ENCODE peak calls at places on chromosomes 16 and 17, in eight cellular contexts. K, R, I, Z, F, X, M and V are unnamed samples.

GRCh38 chr17:4986403-4986802 is 1.1 kb downstream of the CAMTA2 start:
- DNase-seq in K (no peak), R (peak), I (no peak), Z (no peak), F (no peak), X (no peak), M (no peak), V (no peak)

GRCh38 chr16:5882087-5882661 is 784.6 kb upstream of the EEF2KMT start:
- DNase-seq in K (no peak), R (no peak), I (no peak), Z (no peak), F (no peak), X (no peak), M (no peak), V (no peak)

GRCh38 chr17:48577946-48578615 is at the start of gene HOXB4:
- DNase-seq in K (no peak), R (peak), I (no peak), Z (peak), F (no peak), X (no peak), M (no peak), V (no peak)

GRCh38 chr16:2229091-2229490 is 5.7 kb downstream of the E4F1 start:
- DNase-seq in K (no peak), R (no peak), I (no peak), Z (no peak), F (no peak), X (no peak), M (no peak), V (no peak)

GRCh38 chr16:83704656-83705055 is 103.1 kb upstream of the HSBP1 start:
- DNase-seq in K (no peak), R (no peak), I (no peak), Z (no peak), F (no peak), X (no peak), M (no peak), V (no peak)

GRCh38 chr17:50431219-50431618 is 5.2 kb downstream of the ACSF2 start:
- DNase-seq in K (no peak), R (no peak), I (no peak), Z (no peak), F (no peak), X (no peak), M (no peak), V (no peak)

GRCh38 chr17:55264273-55264639 is 504 bp upstream of the HLF start:
- DNase-seq in K (no peak), R (no peak), I (no peak), Z (no peak), F (no peak), X (no peak), M (peak), V (no peak)

GRCh38 chr17:77769215-77769614 is 189.3 kb upstream of the TNRC6C start:
- DNase-seq in K (no peak), R (no peak), I (no peak), Z (no peak), F (no peak), X (no peak), M (no peak), V (no peak)

GRCh38 chr16:85923153-85924021 is 24.4 kb downstream of the IRF8 start:
- DNase-seq in K (peak), R (no peak), I (no peak), Z (no peak), F (no peak), X (no peak), M (no peak), V (no peak)

GRCh38 chr17:28828294-28829040 is 14.1 kb downstream of the FAM222B start:
- DNase-seq in K (no peak), R (no peak), I (no peak), Z (peak), F (no peak), X (no peak), M (no peak), V (no peak)

GRCh38 chr17:67980456-67980855 is 15.8 kb downstream of the C17orf58 start:
- DNase-seq in K (no peak), R (no peak), I (no peak), Z (no peak), F (no peak), X (no peak), M (no peak), V (no peak)

GRCh38 chr17:17609121-17609520 is 17.6 kb upstream of the PEMT start:
- DNase-seq in K (peak), R (no peak), I (no peak), Z (peak), F (no peak), X (no peak), M (no peak), V (peak)

GRCh38 chr16:70652322-70652721 is 6.0 kb downstream of the IL34 start:
- DNase-seq in K (no peak), R (peak), I (no peak), Z (no peak), F (no peak), X (no peak), M (no peak), V (no peak)

GRCh38 chr17:80830020-80830780 is 161.4 kb upstream of the CHMP6 start:
- DNase-seq in K (no peak), R (no peak), I (no peak), Z (no peak), F (no peak), X (no peak), M (no peak), V (no peak)

GRCh38 chr17:72344613-72345012 is 223.8 kb downstream of the SOX9 start:
- DNase-seq in K (no peak), R (no peak), I (no peak), Z (no peak), F (no peak), X (no peak), M (no peak), V (no peak)

GRCh38 chr17:71237903-71238538 is 882.8 kb upstream of the SOX9 start:
- DNase-seq in K (peak), R (no peak), I (no peak), Z (no peak), F (peak), X (no peak), M (peak), V (peak)

GRCh38 chr17:34706029-34706428 is 126.6 kb downstream of the TMEM132E start:
- DNase-seq in K (no peak), R (no peak), I (no peak), Z (peak), F (no peak), X (no peak), M (no peak), V (peak)

GRCh38 chr17:28381141-28381825 is 9.8 kb downstream of the SARM1 start:
- DNase-seq in K (no peak), R (peak), I (no peak), Z (peak), F (no peak), X (peak), M (no peak), V (no peak)

GRCh38 chr16:67844441-67844840 is 2.3 kb upstream of the NUTF2 start:
- DNase-seq in K (no peak), R (no peak), I (no peak), Z (no peak), F (no peak), X (no peak), M (no peak), V (no peak)

GRCh38 chr16:89209522-89210044 is 7.9 kb upstream of the ZNF778 start:
- DNase-seq in K (no peak), R (no peak), I (no peak), Z (no peak), F (no peak), X (no peak), M (no peak), V (no peak)

GRCh38 chr16:66300501-66300900 is 66.0 kb upstream of the CDH5 start:
- DNase-seq in K (no peak), R (no peak), I (no peak), Z (no peak), F (no peak), X (no peak), M (no peak), V (no peak)

GRCh38 chr17:17476865-17477467 is at the start of gene MED9:
- DNase-seq in K (peak), R (peak), I (peak), Z (peak), F (peak), X (peak), M (peak), V (peak)

GRCh38 chr17:66275651-66276050 is 26.8 kb upstream of the PRKCA start:
- DNase-seq in K (peak), R (peak), I (peak), Z (no peak), F (peak), X (no peak), M (no peak), V (peak)

GRCh38 chr17:66272699-66273390 is 29.6 kb upstream of the PRKCA start:
- DNase-seq in K (peak), R (peak), I (no peak), Z (no peak), F (no peak), X (no peak), M (no peak), V (no peak)

GRCh38 chr17:66271512-66271911 is 30.9 kb upstream of the PRKCA start:
- DNase-seq in K (no peak), R (no peak), I (no peak), Z (no peak), F (no peak), X (no peak), M (no peak), V (no peak)

GRCh38 chr17:66273391-66273722 is 29.1 kb upstream of the PRKCA start:
- DNase-seq in K (no peak), R (no peak), I (no peak), Z (no peak), F (no peak), X (no peak), M (no peak), V (no peak)

DNA sequence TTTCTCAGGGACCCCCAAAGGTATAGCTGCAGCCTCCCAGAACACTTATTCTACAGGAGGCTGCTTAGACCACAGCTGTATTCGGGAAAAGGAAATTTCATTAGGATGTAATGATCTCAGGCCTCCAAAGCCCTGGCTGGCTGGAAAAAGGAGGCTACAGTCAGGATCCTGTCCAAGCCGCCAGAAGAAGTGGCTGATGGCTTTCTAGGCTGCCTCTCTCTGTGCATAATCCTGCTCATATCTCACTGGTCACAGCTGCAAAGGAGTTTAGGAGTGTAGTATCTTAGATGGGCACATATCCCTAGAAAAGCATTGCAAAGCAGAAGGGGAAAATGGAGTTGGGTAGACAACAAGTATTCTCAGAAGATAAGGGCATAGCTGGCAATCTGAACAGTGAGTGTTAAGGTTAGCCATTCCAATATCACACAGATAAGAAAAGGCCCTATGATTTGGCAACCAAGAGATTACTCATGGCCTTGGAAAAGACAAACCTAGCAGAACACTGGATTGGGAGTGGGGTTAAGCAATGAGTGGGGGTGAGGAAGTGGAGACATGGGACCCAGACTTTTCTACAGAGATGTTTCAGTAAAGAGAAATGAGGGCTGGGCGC is 26.0 kb upstream of the PRKCA start:
- DNase-seq in K (peak), R (peak), I (peak), Z (no peak), F (no peak), X (no peak), M (no peak), V (no peak)
- TF ChIP-seq MAX in K (no peak), R (no peak), I (no peak), Z (no peak), F (no peak), X (no peak), M (no peak), V (no peak)

GRCh38 chr16:72978212-72978611 is 69.7 kb downstream of the ZFHX3 start:
- DNase-seq in K (no peak), R (peak), I (no peak), Z (no peak), F (no peak), X (no peak), M (no peak), V (no peak)

GRCh38 chr16:72974142-72974769 is 73.7 kb downstream of the ZFHX3 start:
- DNase-seq in K (no peak), R (peak), I (no peak), Z (no peak), F (no peak), X (no peak), M (no peak), V (no peak)

GRCh38 chr16:72976047-72976746 is 71.7 kb downstream of the ZFHX3 start:
- DNase-seq in K (no peak), R (no peak), I (peak), Z (no peak), F (no peak), X (no peak), M (no peak), V (no peak)

GRCh38 chr16:72977127-72977526 is 70.8 kb downstream of the ZFHX3 start:
- DNase-seq in K (no peak), R (no peak), I (no peak), Z (no peak), F (no peak), X (no peak), M (no peak), V (no peak)

DNA sequence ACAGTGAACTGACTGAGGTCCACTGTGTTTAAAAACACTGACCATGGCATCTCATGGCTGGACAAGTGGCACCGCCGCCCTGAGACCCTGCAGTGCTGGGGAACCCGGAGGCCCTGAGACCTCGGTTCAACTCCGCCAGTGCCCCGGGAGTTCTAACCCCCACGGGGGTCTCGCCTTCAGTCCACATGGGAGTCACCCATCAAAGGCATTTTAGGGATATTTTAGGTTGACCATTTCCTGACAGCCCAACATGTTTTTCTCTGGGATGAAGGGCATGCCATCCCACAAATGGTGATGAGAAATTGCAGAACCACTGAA is 71.2 kb downstream of the ZFHX3 start:
- DNase-seq in K (no peak), R (no peak), I (no peak), Z (no peak), F (no peak), X (no peak), M (no peak), V (no peak)
- TF ChIP-seq MAX in K (no peak), R (no peak), I (no peak), Z (no peak), F (no peak), X (no peak), M (no peak), V (no peak)

DNA sequence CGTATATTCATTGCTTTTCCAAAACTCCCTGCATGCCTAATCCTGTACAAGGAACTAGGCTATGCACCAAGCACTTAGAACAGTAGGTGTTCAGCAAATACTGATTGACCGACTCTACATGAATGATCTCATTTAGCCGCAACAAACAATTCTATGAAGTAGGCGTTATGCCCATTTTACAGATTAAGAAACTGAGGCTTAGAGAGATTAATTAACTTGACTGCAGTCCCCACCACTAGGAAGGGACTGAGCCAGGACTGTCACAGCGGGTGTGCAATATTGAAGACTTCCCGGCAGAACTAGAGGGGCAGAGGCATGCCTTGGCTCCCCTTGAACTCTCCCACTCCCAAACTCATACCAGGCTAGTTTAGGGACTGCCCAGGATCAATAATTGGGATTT is 10.5 kb upstream of the N4BP1 start:
- DNase-seq in K (no peak), R (no peak), I (no peak), Z (no peak), F (no peak), X (no peak), M (no peak), V (no peak)
- TF ChIP-seq MAX in K (no peak), R (no peak), I (no peak), Z (no peak), F (no peak), X (no peak), M (no peak), V (no peak)

GRCh38 chr17:74290340-74290739 is 16.3 kb downstream of the DNAI2 start:
- DNase-seq in K (no peak), R (no peak), I (no peak), Z (no peak), F (no peak), X (no peak), M (no peak), V (no peak)
- TF ChIP-seq MAX in K (no peak), R (no peak), I (no peak), Z (no peak), F (no peak), X (no peak), M (no peak), V (no peak)

GRCh38 chr16:47660540-47660939 is 199.4 kb downstream of the PHKB start:
- DNase-seq in K (no peak), R (no peak), I (no peak), Z (no peak), F (no peak), X (no peak), M (no peak), V (no peak)

GRCh38 chr16:47667956-47668355 is 206.8 kb downstream of the PHKB start:
- DNase-seq in K (no peak), R (no peak), I (no peak), Z (no peak), F (no peak), X (no peak), M (no peak), V (no peak)

GRCh38 chr16:47666434-47666833 is 205.3 kb downstream of the PHKB start:
- DNase-seq in K (no peak), R (no peak), I (no peak), Z (no peak), F (no peak), X (no peak), M (no peak), V (no peak)

GRCh38 chr16:47664653-47665325 is 203.7 kb downstream of the PHKB start:
- DNase-seq in K (peak), R (no peak), I (peak), Z (no peak), F (no peak), X (no peak), M (no peak), V (no peak)
- TF ChIP-seq MAX in K (no peak), R (no peak), I (no peak), Z (no peak), F (no peak), X (no peak), M (no peak), V (no peak)